ENCODE peak calls at places on chromosomes 7 and 10, in ten cellular contexts. F is HT1080; U is activated CD4-positive, alpha-beta T cell treated with anti-CD3 and anti-CD28 coated beads for 48 hours; J is cardiac muscle cell; C is HS-5; G is NCI-H1092 treated with DMSO at 0.1 percent for 48 hours; D is LoVo; N is T-helper 9 cell; M is lower leg skin; Y is HCEC 1CT. X is an unnamed sample.

GRCh38 chr10:46551701-46552525 is 4.5 kb downstream of the GPRIN2 start:
- DNase-seq in F (no peak), U (peak; percentile 1), J (no peak), C (no peak), G (no peak), D (no peak), N (no peak), M (peak; percentile 19), Y (no peak), X (no peak)

GRCh38 chr10:15486404-15486803 is 115.3 kb upstream of the FAM171A1 start:
- DNase-seq in F (no peak), U (no peak), J (peak; percentile 11), C (no peak), G (no peak), D (no peak), N (no peak), M (no peak), Y (no peak), X (no peak)

GRCh38 chr10:34705563-34705962 is 109.5 kb downstream of the PARD3 start:
- DNase-seq in F (no peak), U (no peak), J (no peak), C (no peak), G (no peak), D (no peak), N (no peak), M (no peak), Y (no peak), X (no peak)

GRCh38 chr10:47336387-47337134 is 11.6 kb upstream of the RBP3 start:
- DNase-seq in F (no peak), U (no peak), J (no peak), C (no peak), G (no peak), D (no peak), N (no peak), M (no peak), Y (peak; percentile 69), X (no peak)

GRCh38 chr7:5443678-5444077 is 20.0 kb upstream of the TNRC18 start:
- DNase-seq in F (no peak), U (no peak), J (no peak), C (no peak), G (no peak), D (no peak), N (no peak), M (no peak), Y (no peak), X (no peak)

GRCh38 chr10:49833162-49833561 is 71.0 kb upstream of the OGDHL start:
- DNase-seq in F (no peak), U (no peak), J (no peak), C (no peak), G (no peak), D (no peak), N (no peak), M (no peak), Y (no peak), X (no peak)

GRCh38 chr10:102408728-102409603 is 9.6 kb downstream of the PSD start:
- DNase-seq in F (no peak), U (peak; percentile 87), J (peak; percentile 77), C (no peak), G (peak; percentile 25), D (no peak), N (peak; percentile 54), M (no peak), Y (no peak), X (no peak)

GRCh38 chr7:44222776-44223261 is 22.0 kb downstream of the YKT6 start:
- DNase-seq in F (no peak), U (no peak), J (no peak), C (no peak), G (no peak), D (no peak), N (no peak), M (no peak), Y (no peak), X (no peak)

GRCh38 chr7:108103566-108104298 is 26.4 kb downstream of the LAMB4 start:
- DNase-seq in F (no peak), U (no peak), J (no peak), C (no peak), G (no peak), D (no peak), N (no peak), M (no peak), Y (peak; percentile 39), X (no peak)

GRCh38 chr7:106736508-106737201 is 75.7 kb upstream of the CCDC71L start:
- DNase-seq in F (peak; percentile 73), U (peak; percentile 53), J (peak; percentile 23), C (peak; percentile 19), G (peak; percentile 28), D (peak; percentile 64), N (peak; percentile 9), M (peak; percentile 35), Y (peak; percentile 86), X (peak; percentile 80)

GRCh38 chr10:72563327-72563932 is 62.4 kb downstream of the MICU1 start:
- DNase-seq in F (no peak), U (peak; percentile 47), J (no peak), C (no peak), G (no peak), D (no peak), N (no peak), M (no peak), Y (no peak), X (peak; percentile 33)

GRCh38 chr7:37318541-37318940 is 130.1 kb downstream of the ELMO1 start:
- DNase-seq in F (no peak), U (no peak), J (no peak), C (no peak), G (no peak), D (no peak), N (no peak), M (no peak), Y (no peak), X (no peak)

GRCh38 chr10:51244739-51245138 is 170.5 kb downstream of the PRKG1 start:
- DNase-seq in F (peak; percentile 33), U (no peak), J (peak; percentile 37), C (no peak), G (no peak), D (peak; percentile 37), N (no peak), M (no peak), Y (no peak), X (no peak)

GRCh38 chr10:29166713-29167112 is 122.2 kb upstream of the LYZL1 start:
- DNase-seq in F (no peak), U (no peak), J (no peak), C (no peak), G (no peak), D (no peak), N (no peak), M (no peak), Y (no peak), X (no peak)

GRCh38 chr10:132396495-132397035 is 435 bp upstream of the PWWP2B start:
- DNase-seq in F (no peak), U (peak; percentile 67), J (peak; percentile 86), C (no peak), G (no peak), D (peak; percentile 56), N (peak; percentile 64), M (no peak), Y (peak; percentile 44), X (no peak)

GRCh38 chr7:28592861-28593260 is 180.5 kb downstream of the CREB5 start:
- DNase-seq in F (no peak), U (no peak), J (no peak), C (no peak), G (no peak), D (no peak), N (no peak), M (no peak), Y (no peak), X (no peak)

GRCh38 chr10:3708830-3709229 is 76.2 kb downstream of the KLF6 start:
- DNase-seq in F (no peak), U (no peak), J (no peak), C (no peak), G (no peak), D (no peak), N (no peak), M (no peak), Y (no peak), X (no peak)

GRCh38 chr7:151251926-151252835 is 3.7 kb upstream of the SMARCD3 start:
- DNase-seq in F (no peak), U (no peak), J (peak; percentile 88), C (no peak), G (peak; percentile 65), D (peak; percentile 62), N (no peak), M (no peak), Y (peak; percentile 56), X (peak; percentile 29)

GRCh38 chr10:49612513-49613159 is 1.2 kb upstream of the CHAT start:
- DNase-seq in F (peak; percentile 18), U (peak; percentile 33), J (peak; percentile 12), C (no peak), G (no peak), D (peak; percentile 23), N (no peak), M (no peak), Y (no peak), X (no peak)

GRCh38 chr10:73731588-73732375 is 12.4 kb upstream of the SEC24C start:
- DNase-seq in F (no peak), U (no peak), J (no peak), C (no peak), G (no peak), D (no peak), N (no peak), M (no peak), Y (no peak), X (no peak)